ENCODE peak calls at places on chromosomes 3 and 15, in four cellular contexts. Y is H1, A is GM12878, V is SK-N-SH. N is an unnamed sample.

GRCh38 chr3:147930417-147930816 is 521.3 kb downstream of the ZIC1 start:
- DNase-seq in Y (no peak), A (no peak), V (no peak), N (no peak)

GRCh38 chr3:188439080-188439479 is 285.1 kb downstream of the LPP start:
- DNase-seq in Y (no peak), A (no peak), V (no peak), N (peak)

GRCh38 chr3:100316656-100317069 is 17.9 kb upstream of the NIT2 start:
- DNase-seq in Y (no peak), A (no peak), V (peak), N (peak)

GRCh38 chr3:193367868-193368267 is 10.7 kb downstream of the ATP13A5 start:
- DNase-seq in Y (no peak), A (no peak), V (no peak), N (no peak)

GRCh38 chr15:31469801-31470545 is 143.3 kb downstream of the KLF13 start:
- DNase-seq in Y (peak), A (no peak), V (no peak), N (no peak)

GRCh38 chr15:73034213-73034612 is 18.1 kb upstream of the NEO1 start:
- DNase-seq in Y (no peak), A (no peak), V (no peak), N (no peak)

GRCh38 chr3:65004795-65005295 is 317.0 kb upstream of the ADAMTS9 start:
- DNase-seq in Y (no peak), A (no peak), V (no peak), N (no peak)

GRCh38 chr15:37045859-37046318 is 54.5 kb downstream of the MEIS2 start:
- DNase-seq in Y (peak), A (no peak), V (no peak), N (no peak)

GRCh38 chr15:55358471-55358870 is 39.4 kb downstream of the PIGB start:
- DNase-seq in Y (no peak), A (no peak), V (no peak), N (no peak)

GRCh38 chr3:55313701-55314100 is 173.4 kb downstream of the WNT5A start:
- DNase-seq in Y (no peak), A (no peak), V (no peak), N (no peak)

GRCh38 chr3:18423401-18424212 is 1.5 kb downstream of the SATB1 start:
- DNase-seq in Y (peak), A (peak), V (peak), N (peak)

GRCh38 chr3:159059395-159059794 is 257.5 kb downstream of the MFSD1 start:
- DNase-seq in Y (no peak), A (no peak), V (no peak), N (no peak)

DNA sequence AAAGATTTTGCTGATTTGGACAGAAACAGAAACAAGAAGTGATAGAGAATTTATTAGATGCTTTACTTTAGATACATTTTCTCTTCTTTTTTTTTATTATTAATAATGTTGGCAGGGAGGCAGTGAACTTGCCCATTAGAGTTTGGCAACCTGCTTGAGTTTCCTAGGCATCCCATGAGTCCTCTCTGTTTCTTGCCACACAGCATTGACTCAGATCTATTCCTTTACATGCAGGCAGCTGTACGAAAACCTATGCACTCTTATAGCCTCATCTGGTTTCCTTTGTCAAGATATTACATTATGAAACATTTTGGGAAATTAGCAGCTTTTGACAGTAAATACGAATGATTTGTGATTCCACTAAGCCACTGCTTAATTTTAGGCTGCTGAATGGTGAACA is 23.2 kb downstream of the IL1RAP start:
- DNase-seq in Y (no peak), A (no peak), V (no peak), N (no peak)
- TF ChIP-seq GABPA in Y (no peak), A (no peak), V (no peak), N (no peak)

DNA sequence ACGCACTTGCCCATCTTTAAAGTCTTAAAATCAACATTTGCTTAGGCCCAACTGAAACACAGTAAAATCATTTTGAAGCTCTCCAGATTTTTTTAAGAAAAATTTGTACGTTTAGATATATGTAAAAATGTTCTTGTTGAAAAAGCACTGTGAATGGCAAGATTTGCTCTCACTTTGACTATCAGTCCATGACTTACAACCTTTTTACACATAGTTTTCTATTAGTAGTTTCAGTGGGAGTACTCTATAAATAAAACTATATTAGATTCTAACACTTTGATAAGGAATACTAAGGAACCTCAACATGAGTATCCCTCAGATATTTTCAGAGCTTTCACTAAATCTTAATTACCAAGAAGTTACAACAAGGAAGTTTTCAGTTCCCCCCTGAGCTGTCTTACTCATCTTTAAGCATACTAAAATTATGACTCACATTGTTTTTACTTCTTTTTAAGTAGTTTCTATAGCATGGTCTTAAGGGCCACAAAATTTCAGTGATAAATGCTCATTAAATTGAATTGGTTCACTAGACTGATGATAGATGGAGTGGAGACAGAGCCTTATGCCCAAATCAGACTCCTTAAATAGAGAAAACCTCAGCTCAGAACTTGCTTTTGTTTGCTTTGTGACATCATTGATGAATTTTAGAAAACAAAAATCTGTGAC is 31.6 kb upstream of the RAP2B start:
- DNase-seq in Y (no peak), A (peak), V (no peak), N (no peak)
- H3K4me3 ChIP-seq in Y (no peak), A (no peak), V (no peak), N (no peak)

GRCh38 chr3:30826381-30827061 is 67.9 kb downstream of the GADL1 start:
- DNase-seq in Y (no peak), A (no peak), V (no peak), N (no peak)
- TF ChIP-seq GABPA in Y (no peak), A (no peak), V (no peak), N (no peak)

GRCh38 chr15:41483115-41483514 is 10.6 kb upstream of the ITPKA start:
- DNase-seq in Y (no peak), A (peak), V (no peak), N (no peak)
- H3K4me3 ChIP-seq in Y (no peak), A (no peak), V (no peak), N (no peak)

DNA sequence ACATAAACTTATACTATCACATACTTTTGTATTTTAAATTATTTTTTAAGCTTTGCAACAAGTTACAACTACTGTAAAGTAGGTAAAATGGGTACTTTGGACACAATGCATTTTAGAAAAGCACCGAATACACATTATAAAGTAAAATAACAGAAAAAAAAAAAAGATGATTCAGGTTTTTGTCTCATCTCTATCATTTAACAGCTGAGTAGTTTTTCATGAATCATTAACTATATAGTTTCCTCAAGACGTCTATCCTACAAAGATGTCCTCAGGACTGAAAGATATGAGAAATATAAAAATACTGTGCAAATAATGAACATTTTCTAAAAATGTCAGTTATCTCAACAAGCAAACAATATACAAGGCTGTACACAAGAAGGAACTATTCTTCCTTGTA is 46.9 kb downstream of the ANKRD28 start:
- DNase-seq in Y (no peak), A (no peak), V (no peak), N (no peak)
- TF ChIP-seq GABPA in Y (no peak), A (no peak), V (no peak), N (no peak)

GRCh38 chr3:129628169-129628522 is 21.7 kb upstream of the PLXND1 start:
- DNase-seq in Y (no peak), A (no peak), V (no peak), N (no peak)
- H3K4me3 ChIP-seq in Y (peak), A (peak), V (no peak), N (peak)

GRCh38 chr3:107082527-107082926 is 294.7 kb upstream of the CCDC54 start:
- DNase-seq in Y (no peak), A (no peak), V (no peak), N (no peak)
- TF ChIP-seq GABPA in Y (no peak), A (no peak), V (no peak), N (no peak)

GRCh38 chr3:79685108-79685507 is 82.7 kb downstream of the ROBO1 start:
- DNase-seq in Y (no peak), A (no peak), V (no peak), N (no peak)
- H3K4me3 ChIP-seq in Y (no peak), A (no peak), V (no peak), N (no peak)

GRCh38 chr3:171357721-171358120 is 102.5 kb downstream of the TNIK start:
- DNase-seq in Y (no peak), A (no peak), V (no peak), N (no peak)

GRCh38 chr3:171362575-171362974 is 97.6 kb downstream of the TNIK start:
- DNase-seq in Y (no peak), A (no peak), V (peak), N (no peak)

GRCh38 chr3:171358171-171358890 is 101.9 kb downstream of the TNIK start:
- DNase-seq in Y (no peak), A (no peak), V (no peak), N (no peak)

GRCh38 chr3:171356251-171356650 is 104.0 kb downstream of the TNIK start:
- DNase-seq in Y (no peak), A (no peak), V (no peak), N (no peak)

DNA sequence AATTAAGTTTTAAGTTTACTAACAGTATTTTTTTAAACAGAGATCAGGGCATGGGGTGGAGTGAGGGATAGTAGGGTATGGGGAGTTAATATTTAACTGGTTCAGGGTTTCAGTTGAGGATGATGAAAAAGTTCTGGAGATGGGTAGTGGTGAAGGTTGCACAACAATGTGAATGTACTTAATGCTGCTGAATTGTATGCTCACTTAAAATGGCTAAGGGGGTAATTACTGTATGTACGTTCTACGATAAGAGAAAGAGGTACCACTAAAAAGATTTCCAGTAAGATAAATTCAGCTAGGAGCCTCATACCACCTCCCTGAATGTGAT is 101.3 kb downstream of the TNIK start:
- DNase-seq in Y (no peak), A (no peak), V (no peak), N (no peak)
- TF ChIP-seq GABPA in Y (no peak), A (no peak), V (no peak), N (no peak)

DNA sequence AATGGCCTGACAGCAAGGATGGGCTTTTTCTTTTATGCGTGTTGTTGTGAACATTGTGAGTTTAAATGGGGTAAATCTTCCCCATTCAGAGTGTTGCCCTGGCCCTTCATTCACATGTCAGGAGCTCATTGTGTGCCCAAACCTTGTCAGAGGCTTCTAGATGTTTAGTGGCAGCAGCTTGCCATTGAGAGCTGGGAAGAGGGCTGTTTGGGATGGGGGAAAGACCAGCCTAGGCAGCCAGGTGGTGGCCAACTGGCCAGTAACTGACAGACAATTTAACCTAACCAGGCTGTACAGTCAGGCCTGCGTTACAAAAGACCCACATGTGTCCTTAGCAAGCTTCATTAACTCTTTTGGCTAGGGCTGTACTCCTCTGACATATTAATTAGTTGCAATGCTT is 64.7 kb downstream of the EPHA3 start:
- DNase-seq in Y (no peak), A (no peak), V (no peak), N (no peak)
- H3K4me3 ChIP-seq in Y (no peak), A (no peak), V (no peak), N (no peak)

N was measured in HL-60.